ENCODE peak calls at places on chromosomes 5 and 9, in four cellular contexts. N, R, A and C are unnamed samples.

GRCh38 chr9:124574944-124575343 is 67.7 kb upstream of the NR5A1 start:
- DNase-seq in N (no peak), R (no peak), A (no peak), C (no peak)

GRCh38 chr9:69658987-69659677 is 13.0 kb downstream of the APBA1 start:
- DNase-seq in N (no peak), R (no peak), A (no peak), C (no peak)

GRCh38 chr5:136435951-136436544 is 70.7 kb upstream of the TRPC7 start:
- DNase-seq in N (no peak), R (no peak), A (no peak), C (no peak)

GRCh38 chr9:79577969-79578723 is 6.4 kb downstream of the TLE4 start:
- DNase-seq in N (no peak), R (peak; percentile 46), A (no peak), C (no peak)

GRCh38 chr5:107542831-107543231 is 127.9 kb downstream of the EFNA5 start:
- DNase-seq in N (no peak), R (no peak), A (no peak), C (no peak)

GRCh38 chr9:84322830-84323229 is 17.7 kb downstream of the SLC28A3 start:
- DNase-seq in N (no peak), R (peak; percentile 59), A (no peak), C (no peak)

GRCh38 chr9:78605029-78605930 is 308.4 kb downstream of the PSAT1 start:
- DNase-seq in N (no peak), R (no peak), A (no peak), C (no peak)

GRCh38 chr5:98768160-98769005 is 5.1 kb upstream of the RGMB start:
- DNase-seq in N (no peak), R (peak; percentile 49), A (peak; percentile 67), C (peak; percentile 39)

GRCh38 chr9:21434202-21435014 is 5.8 kb upstream of the IFNA1 start:
- DNase-seq in N (no peak), R (peak; percentile 45), A (peak; percentile 31), C (no peak)

GRCh38 chr5:107486489-107486888 is 184.2 kb downstream of the EFNA5 start:
- DNase-seq in N (peak; percentile 38), R (no peak), A (no peak), C (no peak)

GRCh38 chr9:89793124-89793495 is 188.3 kb downstream of the GADD45G start:
- DNase-seq in N (no peak), R (no peak), A (no peak), C (no peak)

GRCh38 chr9:126203313-126203712 is 123.3 kb upstream of the MVB12B start:
- DNase-seq in N (no peak), R (no peak), A (no peak), C (no peak)

GRCh38 chr5:147539053-147539452 is 29.2 kb upstream of the DPYSL3 start:
- DNase-seq in N (no peak), R (no peak), A (no peak), C (no peak)

GRCh38 chr5:82909816-82910215 is 167.4 kb downstream of the TMEM167A start:
- DNase-seq in N (no peak), R (no peak), A (no peak), C (no peak)